ENCODE peak calls at places on chromosomes 5 and 9, in ten cellular contexts. B is GM23248, A is cardiac muscle cell, P is H1, Q is astrocyte of the spinal cord, W is heart right ventricle, Y is PC-9, H is upper lobe of right lung, K is stomach, S is mucosa of descending colon. O is an unnamed sample.

GRCh38 chr9:33375841-33376321 is 26.5 kb downstream of the AQP7 start:
- DNase-seq in P (no peak), Q (no peak), W (no peak), A (peak), K (no peak), Y (no peak), S (no peak), B (no peak), H (peak), O (no peak)

GRCh38 chr5:63249960-63250359 is 671.3 kb downstream of the LRRC70 start:
- DNase-seq in K (no peak), A (no peak), Q (no peak), B (peak), P (no peak), S (no peak), W (no peak), H (no peak), Y (no peak), O (peak)

GRCh38 chr9:121393318-121393717 is 23.3 kb upstream of the STOM start:
- DNase-seq in B (peak), Q (no peak), A (no peak), P (no peak), Y (no peak), S (peak), K (no peak), H (no peak), W (no peak), O (no peak)

GRCh38 chr5:172505403-172505759 is 51.1 kb upstream of the SH3PXD2B start:
- DNase-seq in Q (no peak), H (no peak), Y (no peak), P (no peak), B (no peak), S (no peak), W (no peak), A (no peak), K (no peak), O (no peak)

GRCh38 chr9:99109522-99109921 is 4.6 kb downstream of the TGFBR1 start:
- DNase-seq in P (no peak), A (peak), K (no peak), H (no peak), W (no peak), Q (no peak), Y (no peak), S (peak), B (peak), O (peak)

GRCh38 chr9:101707708-101708107 is 30.7 kb downstream of the GRIN3A start:
- DNase-seq in S (no peak), H (no peak), P (no peak), B (no peak), A (no peak), Q (peak), Y (no peak), K (no peak), W (no peak), O (no peak)

GRCh38 chr9:88179080-88179521 is 40.8 kb upstream of the SPATA31C2 start:
- DNase-seq in Y (no peak), H (peak), P (no peak), Q (no peak), B (no peak), A (no peak), K (no peak), S (peak), W (peak), O (no peak)

GRCh38 chr9:38662763-38663593 is 42.6 kb upstream of the ANKRD18A start:
- DNase-seq in W (no peak), P (no peak), Q (peak), K (no peak), H (no peak), B (no peak), S (no peak), A (peak), Y (no peak), O (peak)

GRCh38 chr5:156119692-156120091 is 207.3 kb upstream of the SGCD start:
- DNase-seq in K (no peak), B (no peak), Y (no peak), H (no peak), S (no peak), Q (no peak), P (no peak), W (no peak), A (no peak), O (no peak)

GRCh38 chr5:91311697-91312501 is 71.2 kb downstream of the ARRDC3 start:
- DNase-seq in S (peak), W (peak), B (peak), Q (peak), K (peak), Y (peak), A (peak), H (peak), P (no peak), O (peak)

GRCh38 chr9:21576331-21577189 is 94.4 kb upstream of the IFNE start:
- DNase-seq in A (peak), B (peak), S (no peak), W (no peak), Y (peak), H (no peak), Q (peak), P (no peak), K (no peak), O (peak)

GRCh38 chr5:74311961-74312360 is 328.6 kb downstream of the ENC1 start:
- DNase-seq in A (peak), H (no peak), Q (no peak), K (no peak), P (no peak), Y (no peak), B (no peak), S (no peak), W (no peak), O (peak)

GRCh38 chr9:36470891-36471290 is 70.8 kb upstream of the RNF38 start:
- DNase-seq in K (peak), Y (no peak), Q (peak), P (no peak), B (peak), S (peak), W (peak), A (peak), H (peak), O (peak)

GRCh38 chr5:141863569-141864178 is 14.5 kb downstream of the PCDH1 start:
- DNase-seq in S (no peak), K (no peak), H (no peak), B (no peak), Q (no peak), P (no peak), W (no peak), A (no peak), Y (no peak), O (no peak)

GRCh38 chr5:6633469-6634326 is 458 bp downstream of the SRD5A1 start:
- DNase-seq in B (peak), S (peak), W (no peak), K (no peak), H (no peak), P (no peak), A (peak), Q (no peak), Y (no peak), O (peak)

GRCh38 chr9:29129763-29130162 is 1556.5 kb upstream of the C9orf72 start:
- DNase-seq in Q (peak), S (no peak), B (no peak), H (no peak), P (no peak), K (no peak), A (no peak), Y (no peak), W (no peak), O (no peak)

GRCh38 chr9:2787065-2787464 is 56.8 kb downstream of the PUM3 start:
- DNase-seq in Y (no peak), K (no peak), H (no peak), A (peak), P (no peak), S (no peak), B (peak), Q (peak), W (no peak), O (peak)

GRCh38 chr5:77211013-77211690 is 672 bp downstream of the PDE8B start:
- DNase-seq in B (peak), S (no peak), A (no peak), K (no peak), H (no peak), Y (no peak), Q (no peak), W (no peak), P (peak), O (no peak)

GRCh38 chr9:29685531-29685930 is 2112.2 kb upstream of the C9orf72 start:
- DNase-seq in P (no peak), Y (no peak), H (no peak), B (no peak), A (no peak), W (no peak), S (no peak), K (no peak), Q (no peak), O (peak)

DNA sequence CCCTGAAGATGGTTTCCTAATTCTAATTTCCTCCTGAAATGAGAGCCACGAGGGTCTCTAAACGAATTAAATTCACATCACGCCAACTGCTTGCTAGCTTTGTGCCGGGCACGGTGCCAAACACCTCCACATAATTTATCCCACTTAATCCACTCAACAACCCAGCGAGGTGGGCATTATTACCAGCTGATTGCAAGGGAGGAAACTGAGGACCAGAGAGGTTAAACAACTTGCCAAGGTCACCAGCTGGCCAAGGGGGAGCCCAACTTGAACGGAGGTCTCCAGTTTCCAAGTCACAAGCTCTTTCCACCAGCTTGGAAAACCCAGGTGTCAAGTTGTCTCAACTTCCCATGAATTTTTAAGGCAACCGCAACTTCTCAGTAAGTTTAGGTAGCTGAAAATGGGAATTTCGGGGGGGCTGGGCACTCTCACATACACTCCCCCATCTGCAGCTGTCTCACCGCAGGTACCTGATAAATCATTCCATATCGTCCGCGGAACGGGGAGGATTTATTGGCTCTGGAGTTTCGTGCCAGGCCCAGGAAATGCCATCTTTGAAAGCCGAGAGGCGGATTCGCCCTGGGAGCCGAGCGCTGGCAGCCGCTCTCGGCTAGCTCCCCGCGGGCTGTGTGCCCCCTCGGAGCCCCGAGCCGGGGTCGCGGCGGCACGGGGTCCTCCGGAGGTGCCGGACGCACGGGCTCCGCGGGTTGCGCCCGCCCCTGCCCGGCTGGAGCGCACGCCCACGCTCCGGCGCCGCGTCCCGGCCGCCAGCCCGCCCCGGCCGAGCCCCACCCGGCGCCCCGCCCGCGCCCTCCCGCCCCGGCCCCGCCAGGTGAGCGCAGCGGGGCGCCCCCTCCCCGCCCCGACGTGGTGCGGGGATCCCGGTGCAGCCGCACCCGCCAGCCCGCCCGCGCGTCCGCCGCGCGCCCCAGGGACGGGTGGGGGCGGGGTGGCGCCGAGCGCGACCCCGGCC is 628 bp downstream of the PTPN3 start:
- DNase-seq in Q (no peak), Y (no peak), B (peak), S (peak), H (no peak), A (no peak), P (no peak), W (no peak), K (no peak), O (no peak)
- H3K4me3 ChIP-seq in Q (peak), Y (peak), B (peak), S (peak), H (peak), A (peak), P (peak), W (peak), K (peak), O (peak)

GRCh38 chr9:130173462-130173876 is 1.3 kb downstream of the NCS1 start:
- DNase-seq in P (no peak), H (no peak), Q (no peak), W (no peak), B (peak), K (no peak), S (no peak), A (peak), Y (no peak), O (no peak)

GRCh38 chr9:130174025-130174424 is 1.8 kb downstream of the NCS1 start:
- DNase-seq in W (no peak), S (no peak), Q (no peak), K (no peak), Y (no peak), B (no peak), P (no peak), H (no peak), A (no peak), O (no peak)

GRCh38 chr9:130172858-130173461 is 756 bp downstream of the NCS1 start:
- DNase-seq in Y (no peak), K (no peak), B (peak), W (no peak), H (no peak), P (no peak), S (no peak), Q (no peak), A (peak), O (no peak)

GRCh38 chr9:130171226-130172148 is 717 bp upstream of the NCS1 start:
- DNase-seq in B (no peak), W (no peak), S (no peak), Q (no peak), P (no peak), H (no peak), Y (no peak), K (no peak), A (no peak), O (no peak)

DNA sequence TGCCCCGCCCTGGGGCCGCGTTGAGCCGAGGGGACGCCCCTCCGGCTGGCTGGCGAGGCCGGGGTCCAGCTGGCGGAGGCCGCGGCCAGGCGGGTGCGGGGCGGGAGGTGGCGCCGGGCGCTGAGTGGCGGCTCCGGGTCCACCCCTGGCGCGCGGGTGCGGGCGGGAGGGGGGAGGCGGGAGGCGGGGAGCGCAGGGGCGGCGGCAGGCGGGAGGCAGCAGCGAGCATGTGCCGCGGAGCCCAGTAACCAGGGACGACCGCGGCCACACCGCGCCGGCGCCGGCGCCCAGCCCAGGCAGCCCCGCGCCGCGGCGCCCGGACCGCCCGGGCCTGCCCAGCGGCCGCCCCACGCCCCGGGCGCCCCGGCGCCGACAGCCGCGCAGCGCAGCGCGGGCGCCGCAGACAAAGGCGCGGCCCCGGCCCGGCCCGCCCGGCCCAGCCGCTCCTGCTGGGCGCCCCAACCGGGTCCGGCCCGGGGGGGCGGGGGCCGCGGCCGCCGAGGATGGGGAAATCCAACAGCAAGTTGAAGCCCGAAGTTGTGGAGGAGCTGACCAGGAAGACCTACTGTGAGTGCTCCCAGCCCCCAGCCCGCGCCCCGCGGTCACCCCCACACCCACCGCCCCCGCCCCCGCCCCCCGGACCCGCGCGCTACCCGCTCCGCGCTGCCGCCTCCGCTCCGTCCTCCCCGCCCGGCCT is at the start of gene NCS1:
- DNase-seq in K (peak), S (peak), P (no peak), B (peak), Q (peak), W (peak), H (peak), Y (no peak), A (peak), O (peak)
- H3K4me3 ChIP-seq in K (peak), S (no peak), P (peak), B (peak), Q (peak), W (peak), H (peak), Y (peak), A (peak), O (peak)

GRCh38 chr5:88837222-88837621 is 45.8 kb downstream of the MEF2C start:
- DNase-seq in B (no peak), H (no peak), A (no peak), Y (no peak), P (no peak), Q (no peak), S (no peak), K (no peak), W (no peak), O (no peak)
- H3K4me3 ChIP-seq in B (no peak), H (no peak), A (no peak), Y (no peak), P (no peak), Q (no peak), S (no peak), K (no peak), W (no peak), O (no peak)

GRCh38 chr9:133580416-133580738 is 28.8 kb downstream of the FAM163B start:
- DNase-seq in Q (no peak), P (no peak), B (no peak), K (no peak), H (no peak), Y (no peak), W (no peak), A (no peak), S (no peak), O (no peak)

GRCh38 chr9:133578524-133579230 is 30.5 kb downstream of the FAM163B start:
- DNase-seq in Q (no peak), H (no peak), A (no peak), Y (no peak), B (no peak), S (no peak), P (no peak), W (no peak), K (no peak), O (no peak)

GRCh38 chr9:133577463-133578112 is 31.6 kb downstream of the FAM163B start:
- DNase-seq in P (no peak), Y (no peak), K (no peak), B (no peak), S (no peak), W (no peak), Q (no peak), H (no peak), A (no peak), O (no peak)

GRCh38 chr9:133579601-133580415 is 29.4 kb downstream of the FAM163B start:
- DNase-seq in S (no peak), Q (no peak), W (no peak), Y (no peak), H (no peak), A (no peak), K (no peak), P (no peak), B (no peak), O (no peak)

DNA sequence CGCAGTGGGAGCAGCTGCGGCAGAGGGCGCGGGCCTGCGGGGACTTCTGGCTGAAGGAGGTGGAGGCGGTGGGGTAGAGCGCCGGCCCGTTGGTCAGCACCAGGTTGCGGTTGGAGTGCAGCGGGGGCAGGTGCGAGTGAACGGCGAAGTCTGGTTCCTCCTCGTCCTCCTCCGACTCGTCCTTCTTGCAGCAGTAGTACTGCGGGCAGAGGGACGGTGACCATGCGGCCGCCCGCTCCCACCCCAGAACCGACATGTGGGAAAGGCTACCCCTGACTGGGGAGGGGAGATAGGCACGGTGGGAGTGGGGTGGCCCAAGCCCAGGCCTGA is 30.0 kb downstream of the FAM163B start:
- DNase-seq in Y (no peak), K (no peak), Q (no peak), A (no peak), S (no peak), P (no peak), W (no peak), H (no peak), B (no peak), O (no peak)
- H3K4me3 ChIP-seq in Y (no peak), K (no peak), Q (no peak), A (no peak), S (no peak), P (no peak), W (no peak), H (no peak), B (no peak), O (no peak)